ENCODE peak calls at places on chromosomes 16 and 17, in nine cellular contexts. G is neural progenitor cell, Y is OCI-LY7, M is fibroblast of lung, S is mammary epithelial cell, U is GM23338, N is hepatocyte, D is PC-3, J is H9. I is an unnamed sample.

GRCh38 chr17:4555863-4556646 is 871 bp upstream of the MYBBP1A start:
- DNase-seq in D (no peak), G (peak; percentile 48), N (no peak), J (no peak), S (no peak), U (peak; percentile 60), M (no peak), Y (no peak), I (peak; percentile 51)

GRCh38 chr17:17567631-17568030 is 23.9 kb downstream of the PEMT start:
- DNase-seq in J (no peak), D (no peak), N (peak; percentile 59), M (peak; percentile 73), S (no peak), U (no peak), G (no peak), Y (no peak), I (no peak)

GRCh38 chr16:49275870-49276269 is 5.8 kb downstream of the CBLN1 start:
- DNase-seq in S (no peak), J (no peak), Y (no peak), N (no peak), D (no peak), G (no peak), U (no peak), M (no peak), I (no peak)

GRCh38 chr16:11224096-11224893 is 31.7 kb downstream of the SOCS1 start:
- DNase-seq in G (peak; percentile 41), M (no peak), D (no peak), S (no peak), J (peak; percentile 81), U (peak; percentile 47), Y (peak; percentile 63), N (no peak), I (peak; percentile 90)

GRCh38 chr16:30923554-30924085 is at the start of gene FBXL19:
- DNase-seq in Y (no peak), S (no peak), U (peak; percentile 79), N (peak; percentile 57), D (no peak), M (no peak), J (no peak), G (peak; percentile 89), I (peak; percentile 89)

GRCh38 chr16:81238296-81239011 is at the start of gene BCO1:
- DNase-seq in U (peak; percentile 73), J (peak; percentile 39), Y (no peak), D (peak; percentile 53), S (peak; percentile 60), N (peak; percentile 56), G (peak; percentile 87), M (peak; percentile 64), I (peak; percentile 54)

GRCh38 chr17:41917957-41918391 is 777 bp downstream of the ACLY start:
- DNase-seq in N (peak; percentile 69), U (peak; percentile 52), M (peak; percentile 37), J (no peak), S (peak; percentile 31), G (peak; percentile 54), Y (peak; percentile 50), D (peak; percentile 33), I (no peak)

GRCh38 chr17:71472809-71473789 is 647.7 kb upstream of the SOX9 start:
- DNase-seq in D (peak; percentile 87), M (peak; percentile 78), J (peak; percentile 56), N (peak; percentile 81), Y (peak; percentile 74), U (peak; percentile 84), S (peak; percentile 63), G (peak; percentile 81), I (peak; percentile 81)

GRCh38 chr17:58323420-58324408 is 4.9 kb downstream of the TSPOAP1 start:
- DNase-seq in J (no peak), M (no peak), D (no peak), Y (no peak), U (no peak), S (no peak), G (no peak), N (no peak), I (no peak)

GRCh38 chr16:4214215-4214621 is 27.7 kb downstream of the SRL start:
- DNase-seq in M (peak; percentile 82), S (peak; percentile 90), N (peak; percentile 76), G (no peak), U (no peak), Y (no peak), D (peak; percentile 72), J (no peak), I (peak; percentile 69)

GRCh38 chr17:57869599-57870282 is 19.9 kb upstream of the MRPS23 start:
- DNase-seq in N (peak; percentile 68), S (peak; percentile 70), J (peak; percentile 25), G (no peak), U (no peak), Y (no peak), D (peak; percentile 42), M (peak; percentile 94), I (no peak)

GRCh38 chr16:67723151-67723915 is 4.2 kb upstream of the GFOD2 start:
- DNase-seq in U (no peak), J (no peak), N (no peak), M (no peak), G (no peak), S (peak; percentile 94), D (peak; percentile 84), Y (no peak), I (peak; percentile 23)

GRCh38 chr17:67442787-67443624 is 65.9 kb downstream of the PITPNC1 start:
- DNase-seq in G (peak; percentile 26), U (peak; percentile 24), M (no peak), N (no peak), J (no peak), D (no peak), Y (no peak), S (no peak), I (no peak)

GRCh38 chr16:23539984-23540816 is 16.9 kb downstream of the EARS2 start:
- DNase-seq in J (no peak), Y (no peak), N (no peak), M (no peak), S (no peak), U (no peak), G (no peak), D (peak; percentile 81), I (no peak)

GRCh38 chr17:40556884-40557414 is 8.3 kb downstream of the CCR7 start:
- DNase-seq in Y (no peak), U (no peak), S (no peak), M (no peak), N (no peak), G (no peak), D (no peak), J (peak; percentile 31), I (no peak)

GRCh38 chr17:80839401-80839800 is 152.2 kb upstream of the CHMP6 start:
- DNase-seq in M (peak; percentile 17), J (no peak), G (no peak), N (no peak), Y (no peak), U (no peak), S (no peak), D (no peak), I (no peak)

GRCh38 chr16:3131755-3132377 is 3.0 kb upstream of the ZNF213 start:
- DNase-seq in Y (peak; percentile 57), J (peak; percentile 82), N (peak; percentile 76), M (peak; percentile 28), S (no peak), U (peak; percentile 90), D (peak; percentile 44), G (peak; percentile 78), I (peak; percentile 73)
- H3K79me2 ChIP-seq in Y (peaks cover 39% of the 10 kb centered on the region), J (peaks cover 8% of the 10 kb centered on the region), N (peaks cover 46% of the 10 kb centered on the region), M (peaks cover 27% of the 10 kb centered on the region), S (peaks cover 44% of the 10 kb centered on the region), U (peaks cover 28% of the 10 kb centered on the region), D (peaks cover 34% of the 10 kb centered on the region), G (peaks cover 45% of the 10 kb centered on the region), I (peaks cover 13% of the 10 kb centered on the region)

DNA sequence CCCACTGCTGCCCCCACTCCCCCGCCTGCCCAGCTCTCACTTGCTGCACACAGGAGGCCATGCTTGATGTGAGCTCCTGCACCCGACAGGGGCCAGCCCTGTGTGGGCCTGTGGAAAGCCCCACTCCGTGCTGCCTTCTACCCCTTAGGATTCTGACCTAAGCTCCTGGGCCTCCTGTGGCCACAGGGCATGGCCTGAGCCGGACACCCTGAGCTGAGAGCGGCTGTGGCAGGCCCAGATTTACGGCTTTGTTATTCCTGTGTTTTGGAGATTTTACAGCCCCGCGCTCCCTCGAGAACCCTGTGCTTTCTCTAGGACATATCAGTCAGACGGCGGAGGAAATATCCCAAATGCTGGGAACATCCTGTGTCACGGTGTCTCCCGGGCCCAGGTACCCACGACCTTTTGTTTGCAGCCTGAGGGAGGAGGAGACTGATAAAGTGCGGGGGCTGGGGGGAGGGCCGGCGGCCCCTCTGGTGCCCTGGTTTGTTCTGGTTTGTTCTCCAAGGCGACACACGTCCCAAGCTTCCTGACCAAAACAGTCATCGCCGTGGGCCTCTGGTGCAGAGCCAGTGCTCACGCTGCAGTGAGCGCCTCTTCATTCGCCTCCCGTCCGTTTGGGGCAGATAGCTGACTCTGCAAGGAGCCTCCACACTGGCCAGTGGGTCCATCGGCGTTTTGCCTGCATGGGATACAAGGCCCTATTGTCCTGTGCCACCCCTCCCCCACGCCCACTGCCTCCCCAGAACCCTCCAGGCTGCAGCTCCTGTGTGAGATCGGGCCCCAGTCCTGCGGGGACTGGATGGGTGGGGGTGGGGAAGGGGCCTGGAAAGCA is 363.3 kb downstream of the C16orf95 start:
- DNase-seq in U (peak; percentile 45), M (no peak), D (no peak), N (no peak), G (peak; percentile 19), Y (no peak), J (peak; percentile 55), S (no peak), I (peak; percentile 74)
- H3K79me2 ChIP-seq in U (no peaks in the 10 kb centered on the region), M (no peaks in the 10 kb centered on the region), D (no peaks in the 10 kb centered on the region), N (no peaks in the 10 kb centered on the region), G (no peaks in the 10 kb centered on the region), Y (no peaks in the 10 kb centered on the region), J (no peaks in the 10 kb centered on the region), S (no peaks in the 10 kb centered on the region), I (no peaks in the 10 kb centered on the region)

GRCh38 chr16:57012353-57012752 is 23.0 kb downstream of the NLRC5 start:
- DNase-seq in Y (no peak), U (peak; percentile 45), S (no peak), M (no peak), D (no peak), N (no peak), G (peak; percentile 40), J (no peak), I (peak; percentile 44)
- H3K79me2 ChIP-seq in Y (peaks cover 86% of the 10 kb centered on the region), U (no peaks in the 10 kb centered on the region), S (no peaks in the 10 kb centered on the region), M (peaks cover 32% of the 10 kb centered on the region), D (no peaks in the 10 kb centered on the region), N (no peaks in the 10 kb centered on the region), G (no peaks in the 10 kb centered on the region), J (no peaks in the 10 kb centered on the region), I (no peaks in the 10 kb centered on the region)

GRCh38 chr16:17223576-17223975 is 247.2 kb downstream of the XYLT1 start:
- DNase-seq in J (no peak), G (no peak), U (no peak), N (no peak), Y (no peak), D (no peak), S (no peak), M (no peak), I (no peak)

GRCh38 chr16:17224859-17225258 is 245.9 kb downstream of the XYLT1 start:
- DNase-seq in D (no peak), N (peak; percentile 14), U (no peak), M (peak; percentile 88), G (no peak), S (peak; percentile 29), Y (peak; percentile 61), J (no peak), I (no peak)

GRCh38 chr16:17222756-17223411 is 247.9 kb downstream of the XYLT1 start:
- DNase-seq in S (no peak), J (no peak), N (no peak), M (no peak), Y (no peak), U (peak; percentile 34), G (no peak), D (no peak), I (peak; percentile 22)

GRCh38 chr16:17225551-17225950 is 245.2 kb downstream of the XYLT1 start:
- DNase-seq in G (no peak), U (no peak), N (no peak), M (peak; percentile 18), S (no peak), Y (no peak), D (no peak), J (no peak), I (no peak)

GRCh38 chr16:17224350-17224749 is 246.4 kb downstream of the XYLT1 start:
- DNase-seq in N (no peak), G (no peak), S (no peak), M (no peak), D (no peak), U (no peak), J (no peak), Y (no peak), I (no peak)
- H3K79me2 ChIP-seq in N (peaks cover 5% of the 10 kb centered on the region), G (no peaks in the 10 kb centered on the region), S (no peaks in the 10 kb centered on the region), M (no peaks in the 10 kb centered on the region), D (no peaks in the 10 kb centered on the region), U (no peaks in the 10 kb centered on the region), J (no peaks in the 10 kb centered on the region), Y (no peaks in the 10 kb centered on the region), I (no peaks in the 10 kb centered on the region)